ENCODE peak calls at places on chromosomes 6 and 20, in ten cellular contexts. X is thyroid gland, G is body of pancreas, I is left ventricle myocardium inferior, H is fibroblast of the aortic adventitia, Q is cardiac muscle cell, E is pancreas, T is fibroblast of lung, A is AG09309, P is heart left ventricle. B is an unnamed sample.

GRCh38 chr20:50844430-50845100 is 49.7 kb downstream of the BCAS4 start:
- DNase-seq in P (no peak), H (peak), X (peak), E (no peak), G (no peak), A (no peak), I (no peak), T (peak), Q (peak), B (no peak)

GRCh38 chr6:133595076-133595868 is 293.6 kb upstream of the TCF21 start:
- DNase-seq in A (no peak), T (peak), I (no peak), P (no peak), G (no peak), X (no peak), Q (no peak), E (no peak), H (peak), B (peak)

GRCh38 chr6:73566954-73567591 is 46.2 kb upstream of the EEF1A1 start:
- DNase-seq in X (no peak), G (peak), I (peak), A (no peak), E (peak), Q (peak), P (peak), H (peak), T (peak), B (no peak)

GRCh38 chr6:128567029-128567428 is 46.6 kb upstream of the PTPRK start:
- DNase-seq in E (no peak), G (no peak), T (no peak), X (no peak), H (peak), Q (no peak), P (no peak), A (peak), I (no peak), B (no peak)

GRCh38 chr6:158826819-158827501 is 7.8 kb upstream of the EZR start:
- DNase-seq in E (no peak), X (no peak), G (no peak), T (no peak), I (no peak), H (no peak), A (no peak), P (no peak), Q (no peak), B (no peak)

GRCh38 chr6:121093928-121094327 is 240.4 kb downstream of the TBC1D32 start:
- DNase-seq in P (no peak), T (peak), X (no peak), H (peak), G (no peak), A (peak), E (no peak), I (no peak), Q (peak), B (no peak)

GRCh38 chr20:41005361-41005729 is 23.3 kb upstream of the TOP1 start:
- DNase-seq in A (peak), P (peak), G (peak), E (no peak), T (peak), I (peak), H (peak), X (peak), Q (peak), B (no peak)

GRCh38 chr20:53154540-53154939 is 182.4 kb downstream of the TSHZ2 start:
- DNase-seq in E (no peak), T (no peak), Q (peak), G (no peak), H (peak), P (no peak), A (no peak), I (no peak), X (no peak), B (no peak)

GRCh38 chr6:133610271-133610840 is 278.6 kb upstream of the TCF21 start:
- DNase-seq in E (no peak), G (no peak), P (no peak), T (peak), H (peak), Q (peak), I (no peak), A (no peak), X (no peak), B (no peak)

GRCh38 chr20:16575390-16576140 is 2.3 kb upstream of the KIF16B start:
- DNase-seq in P (no peak), G (no peak), Q (no peak), T (no peak), X (no peak), I (no peak), E (no peak), A (no peak), H (no peak), B (no peak)

GRCh38 chr20:16571333-16571732 is 1.9 kb downstream of the KIF16B start:
- DNase-seq in X (no peak), I (no peak), H (no peak), T (no peak), E (no peak), Q (no peak), P (no peak), A (no peak), G (no peak), B (no peak)

GRCh38 chr20:16574656-16575355 is 1.6 kb upstream of the KIF16B start:
- DNase-seq in A (no peak), I (peak), Q (peak), G (peak), E (peak), P (peak), X (peak), T (peak), H (peak), B (peak)

GRCh38 chr20:16576219-16576618 is 3.0 kb upstream of the KIF16B start:
- DNase-seq in H (no peak), P (no peak), X (no peak), G (no peak), Q (no peak), T (no peak), A (no peak), E (no peak), I (no peak), B (no peak)

DNA sequence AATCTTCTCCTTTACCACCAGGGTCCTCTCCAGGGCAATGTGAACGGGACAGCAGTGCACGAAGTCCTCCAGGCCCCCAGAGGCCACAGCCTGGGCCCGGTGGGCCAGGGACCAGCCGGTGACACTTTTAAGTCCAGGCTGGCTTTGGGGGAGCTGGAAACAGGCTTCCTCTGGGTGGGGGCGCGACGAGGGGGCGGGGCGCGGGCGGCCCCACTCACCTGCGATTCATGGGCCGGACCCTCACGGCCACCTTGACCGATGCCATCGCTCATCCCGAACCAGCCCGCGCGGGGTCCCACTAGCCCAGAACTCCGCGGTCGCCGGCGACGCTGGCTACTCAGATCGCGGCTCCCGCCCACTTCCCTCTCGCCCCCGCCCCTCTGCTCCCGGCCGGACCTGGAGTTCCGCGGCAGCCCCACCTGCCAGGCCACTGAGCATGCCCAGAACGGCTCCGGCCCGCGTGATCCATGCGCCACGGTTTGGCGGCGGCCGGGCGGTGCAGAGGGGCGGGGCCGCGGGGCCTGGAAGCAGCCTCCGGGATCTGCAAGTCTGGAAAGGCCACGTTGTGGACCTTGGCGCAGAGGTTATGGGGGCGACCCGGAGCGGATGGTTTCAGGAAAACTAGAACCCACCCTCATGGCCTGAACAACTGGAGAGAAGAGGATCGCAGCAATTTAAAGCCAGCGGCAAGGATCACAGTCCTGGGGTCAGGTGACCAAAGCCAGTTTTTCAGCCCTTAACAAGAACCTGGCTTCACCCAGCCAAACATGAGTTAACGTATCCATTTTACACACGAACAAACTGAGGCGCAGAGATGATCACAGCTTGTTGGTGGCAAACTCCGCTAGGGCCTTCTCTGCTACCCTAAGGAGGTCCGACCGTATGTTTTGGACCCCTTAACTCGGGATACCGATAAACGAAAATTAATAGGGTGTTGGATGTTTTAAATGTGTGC is at the start of gene KIF16B:
- DNase-seq in I (peak), Q (peak), X (peak), H (peak), E (peak), P (peak), G (peak), A (no peak), T (peak), B (peak)
- TF ChIP-seq CTCF in I (no peak), Q (peak), X (no peak), H (peak), E (no peak), P (peak), G (no peak), A (no peak), T (no peak), B (no peak)

DNA sequence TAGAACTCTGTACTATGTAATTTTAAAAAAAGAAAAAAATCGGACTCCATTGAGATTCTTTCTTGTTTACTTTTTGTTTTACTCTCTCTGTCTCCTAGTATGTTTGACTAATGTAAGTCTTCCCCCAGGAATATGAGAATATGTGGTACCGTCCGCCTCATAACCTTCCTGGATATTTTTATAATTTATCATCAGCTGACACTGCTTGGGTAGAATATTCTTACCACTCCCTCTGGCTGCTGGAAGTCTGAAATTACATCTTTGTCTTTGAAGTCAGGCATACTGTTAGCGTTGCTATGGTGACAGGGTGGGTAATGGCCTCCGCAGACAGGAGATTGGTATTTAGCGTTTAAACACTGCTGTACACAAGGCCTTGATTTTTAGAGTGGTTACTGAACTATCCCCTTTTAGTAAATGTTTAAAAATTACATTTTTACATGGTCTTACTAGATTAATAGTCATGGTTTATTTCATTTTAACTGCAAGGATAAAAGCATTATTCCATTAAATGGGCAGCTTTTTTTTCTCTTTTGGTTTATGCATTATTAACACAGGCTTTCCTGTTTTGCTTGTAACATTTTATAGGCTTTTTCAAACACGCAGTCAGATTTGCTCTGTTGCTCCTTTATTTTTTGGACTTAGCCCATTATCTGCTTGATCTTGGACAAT is 176.4 kb downstream of the ARID1B start:
- DNase-seq in G (no peak), A (peak), T (peak), Q (peak), H (peak), E (no peak), P (no peak), X (no peak), I (no peak), B (peak)
- TF ChIP-seq CTCF in G (no peak), A (peak), T (peak), Q (peak), H (peak), E (no peak), P (peak), X (no peak), I (peak), B (no peak)

DNA sequence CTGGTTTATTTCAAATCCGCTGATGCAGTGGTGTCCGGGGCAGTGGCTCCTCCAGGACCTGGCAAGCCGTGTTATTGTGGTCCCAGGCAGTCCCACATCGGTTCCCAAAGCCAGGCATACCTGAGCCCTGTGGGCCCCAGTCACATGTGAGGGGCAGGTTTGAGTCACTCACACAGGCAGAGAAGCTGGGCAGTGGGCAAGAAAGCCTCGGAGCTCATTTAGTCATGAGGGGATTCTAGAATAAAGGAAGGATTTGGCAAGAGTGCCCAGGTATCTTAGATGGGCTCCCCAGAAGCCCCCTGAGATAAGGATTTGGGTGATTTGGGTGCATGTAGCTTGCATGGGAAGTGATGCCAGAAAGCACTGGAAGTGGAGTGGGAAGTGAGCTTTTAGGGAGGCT is 37.3 kb downstream of the SYNDIG1 start:
- DNase-seq in G (no peak), I (no peak), Q (no peak), T (no peak), X (no peak), H (no peak), A (no peak), E (no peak), P (no peak), B (no peak)
- TF ChIP-seq CTCF in G (no peak), I (no peak), Q (no peak), T (no peak), X (no peak), H (no peak), A (no peak), E (no peak), P (no peak), B (no peak)

DNA sequence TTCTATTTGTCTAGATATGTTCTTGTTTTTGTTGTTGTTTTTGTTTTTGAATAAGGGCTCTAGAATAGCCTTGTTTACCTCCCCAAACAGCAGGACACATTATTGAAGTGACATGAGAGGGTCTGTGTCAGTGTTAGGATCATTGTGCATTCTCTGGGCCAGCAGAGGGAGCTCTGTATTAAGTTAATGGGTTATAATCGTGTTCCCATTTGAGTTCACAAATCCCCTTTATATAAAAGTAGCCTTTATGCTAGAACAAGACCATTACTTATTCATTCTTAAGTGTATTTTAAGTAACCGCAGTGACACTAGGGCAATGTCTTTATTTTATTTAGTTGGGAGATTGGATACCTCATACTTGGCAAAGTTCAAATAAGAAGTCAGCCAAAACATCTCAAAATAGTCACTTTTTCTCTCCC is 44.8 kb downstream of the STK4 start:
- DNase-seq in I (peak), H (peak), T (peak), Q (peak), E (no peak), X (peak), G (peak), P (no peak), A (peak), B (peak)
- TF ChIP-seq CTCF in I (peak), H (peak), T (peak), Q (peak), E (peak), X (peak), G (peak), P (peak), A (peak), B (peak)

DNA sequence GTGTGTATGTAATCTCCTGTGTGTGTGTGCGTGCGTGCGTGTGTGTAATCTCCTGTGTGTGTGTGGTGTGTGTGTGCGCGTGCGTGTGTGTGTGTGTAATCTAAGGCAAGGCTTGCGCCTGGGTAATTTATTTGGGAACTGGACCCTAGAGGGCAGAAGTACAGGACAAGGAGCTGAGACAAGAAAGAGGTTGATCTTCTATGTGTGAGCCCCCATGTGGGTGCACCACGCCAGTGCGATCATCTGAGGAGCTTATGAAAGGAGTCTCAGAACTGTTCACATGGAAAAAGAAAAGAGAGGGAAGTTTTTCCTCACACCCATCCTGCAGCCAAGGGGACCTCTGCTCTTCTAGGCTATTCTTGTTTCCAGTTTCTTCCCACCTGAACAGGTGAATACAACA is 220.1 kb upstream of the GGTLC1 start:
- DNase-seq in P (no peak), E (no peak), G (no peak), A (no peak), X (no peak), T (no peak), I (no peak), Q (no peak), H (no peak), B (peak)
- TF ChIP-seq CTCF in P (no peak), E (no peak), G (no peak), A (no peak), X (no peak), T (no peak), I (no peak), Q (no peak), H (no peak), B (peak)

GRCh38 chr6:130760006-130760405 is 67.2 kb upstream of the SMLR1 start:
- DNase-seq in Q (peak), I (no peak), X (no peak), P (no peak), H (peak), A (peak), G (no peak), T (peak), E (no peak), B (no peak)
- TF ChIP-seq CTCF in Q (peak), I (no peak), X (no peak), P (no peak), H (peak), A (peak), G (no peak), T (peak), E (no peak), B (peak)

DNA sequence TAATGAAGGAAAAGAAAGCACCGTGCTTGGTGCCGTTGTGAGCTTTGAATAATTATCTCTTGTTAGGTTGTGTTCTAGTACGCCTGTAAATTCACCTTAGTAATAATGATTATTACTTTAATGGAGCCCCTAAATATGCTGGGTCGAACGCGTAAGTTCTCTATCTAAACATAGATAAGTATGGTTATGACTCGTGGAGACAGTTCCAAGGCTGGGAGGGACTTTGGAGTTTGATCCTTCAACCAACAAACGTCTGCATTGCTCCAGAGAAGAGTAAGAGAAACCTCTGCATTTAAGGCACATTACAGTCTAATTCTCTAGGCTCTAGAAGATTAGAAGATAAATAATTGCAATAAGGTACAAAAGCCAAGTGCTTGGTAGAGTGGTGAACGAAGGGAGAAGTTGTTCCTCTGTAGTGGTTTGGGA is 514 bp downstream of the ACOT13 start:
- DNase-seq in E (no peak), Q (peak), X (no peak), I (no peak), A (no peak), T (no peak), G (no peak), P (no peak), H (peak), B (no peak)
- TF ChIP-seq CTCF in E (no peak), Q (no peak), X (no peak), I (no peak), A (no peak), T (no peak), G (no peak), P (no peak), H (no peak), B (no peak)

DNA sequence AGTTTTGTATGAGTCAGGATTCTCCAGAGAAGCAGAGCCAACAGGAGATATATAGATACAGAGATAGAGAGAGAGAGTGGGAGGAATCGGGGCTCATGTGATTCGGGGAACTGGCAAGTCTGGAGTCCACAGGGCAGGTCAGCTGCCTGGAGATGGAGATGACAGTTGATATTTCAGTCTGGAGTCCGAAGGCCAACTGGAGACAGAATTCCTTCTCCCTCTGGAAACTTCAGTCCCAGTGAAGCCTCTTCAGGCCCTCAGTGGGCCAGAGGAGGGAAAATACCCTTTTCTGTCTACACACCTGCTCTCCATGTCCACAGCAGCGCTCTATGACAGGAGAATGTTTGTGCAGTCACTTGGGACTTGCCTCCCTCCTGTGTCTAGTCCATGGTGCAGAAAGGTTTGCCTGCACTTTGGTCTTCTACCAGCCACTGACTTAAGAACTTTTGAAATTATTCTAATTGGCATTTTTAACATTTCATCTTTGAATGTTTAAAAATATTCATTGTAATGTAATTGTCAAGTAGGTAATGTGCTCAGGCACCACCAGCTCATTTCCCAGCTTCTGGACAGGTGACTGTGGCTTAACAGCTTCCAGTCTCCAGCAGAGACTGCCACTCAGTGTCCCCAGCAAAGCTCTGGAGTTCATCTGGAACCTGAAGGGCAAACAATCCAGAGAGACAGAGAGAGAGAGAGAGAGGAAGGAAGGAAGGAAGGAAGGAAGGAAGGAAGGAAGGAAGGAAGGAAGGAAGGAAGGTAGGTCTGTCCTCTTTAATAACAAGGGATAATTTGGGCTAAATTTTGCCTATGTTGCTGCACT is 43.8 kb upstream of the AFDN start:
- DNase-seq in E (no peak), H (no peak), I (no peak), X (no peak), G (no peak), T (no peak), A (no peak), P (no peak), Q (no peak), B (no peak)
- TF ChIP-seq CTCF in E (no peak), H (no peak), I (no peak), X (no peak), G (no peak), T (no peak), A (no peak), P (no peak), Q (no peak), B (no peak)